ENCODE peak calls at places on chromosomes 1 and 21, in four cellular contexts. X is RWPE1, C is T-cell, R is EL. A is an unnamed sample.

GRCh38 chr1:54571326-54571725 is 23.3 kb downstream of the ACOT11 start:
- DNase-seq in X (no peak), R (no peak), C (no peak), A (peak)

GRCh38 chr1:41418868-41419583 is 57.8 kb downstream of the FOXO6 start:
- DNase-seq in C (no peak), R (peak), X (peak), A (peak)

GRCh38 chr1:93384656-93385055 is 38.9 kb downstream of the DR1 start:
- DNase-seq in R (peak), X (no peak), C (no peak), A (no peak)

GRCh38 chr21:14251336-14251735 is 35.4 kb downstream of the RBM11 start:
- DNase-seq in R (no peak), X (no peak), C (no peak), A (no peak)

GRCh38 chr1:145720556-145720877 is 1.2 kb downstream of the CD160 start:
- DNase-seq in R (peak), X (no peak), C (no peak), A (peak)

GRCh38 chr1:85332575-85332974 is 56.1 kb upstream of the BCL10 start:
- DNase-seq in X (no peak), C (no peak), R (no peak), A (no peak)

GRCh38 chr1:115768549-115768948 is at the start of gene CASQ2:
- DNase-seq in R (no peak), C (no peak), X (no peak), A (no peak)

GRCh38 chr1:241366196-241366595 is 9.2 kb upstream of the RGS7 start:
- DNase-seq in X (no peak), C (no peak), R (no peak), A (no peak)

GRCh38 chr1:2288308-2288707 is 60.2 kb downstream of the SKI start:
- DNase-seq in R (no peak), X (no peak), C (no peak), A (no peak)

GRCh38 chr1:82818596-82818995 is 1017.9 kb downstream of the ADGRL2 start:
- DNase-seq in R (no peak), C (no peak), X (no peak), A (no peak)

GRCh38 chr1:226590626-226591025 is 42.1 kb downstream of the STUM start:
- DNase-seq in C (no peak), R (no peak), X (no peak), A (no peak)